ENCODE peak calls at places on chromosomes 4 and X, in eight cellular contexts. T is CD8-positive, alpha-beta T cell; M is Peyer's patch; F is transverse colon; N is endodermal cell; W is RWPE2; G is fibroblast of lung; Z is MM.1S. I is an unnamed sample.
A peak's percentile ranks its signal among the peaks of the same experiment; 100 is the strongest.

GRCh38 chrX:45803383-45803921 is 602.8 kb upstream of the DIPK2B start:
- DNase-seq in N (no peak), W (no peak), T (no peak), M (no peak), G (peak; percentile 90), F (no peak), Z (no peak), I (no peak)

GRCh38 chrX:123219916-123220315 is 35.8 kb downstream of the GRIA3 start:
- DNase-seq in W (no peak), N (no peak), G (no peak), Z (no peak), F (no peak), M (no peak), T (no peak), I (no peak)

GRCh38 chr4:116389139-116389538 is 696.2 kb downstream of the TRAM1L1 start:
- DNase-seq in W (no peak), G (no peak), T (no peak), F (no peak), Z (no peak), N (no peak), M (no peak), I (no peak)

GRCh38 chr4:165208741-165209388 is 1.5 kb downstream of the KLHL2 start:
- DNase-seq in G (no peak), F (no peak), T (no peak), M (no peak), Z (no peak), N (no peak), W (no peak), I (no peak)

GRCh38 chr4:110012917-110013316 is 100.2 kb downstream of the EGF start:
- DNase-seq in Z (no peak), T (no peak), G (no peak), M (no peak), N (no peak), F (no peak), W (no peak), I (no peak)

GRCh38 chr4:6446538-6447451 is 25.6 kb downstream of the PPP2R2C start:
- DNase-seq in F (no peak), M (no peak), N (no peak), W (peak; percentile 32), T (no peak), Z (no peak), G (no peak), I (no peak)

GRCh38 chr4:94516067-94516466 is 64.3 kb downstream of the PDLIM5 start:
- DNase-seq in N (no peak), G (peak; percentile 71), T (no peak), F (no peak), W (no peak), Z (no peak), M (no peak), I (no peak)

GRCh38 chr4:151563194-151563593 is 154.2 kb downstream of the FHIP1A start:
- DNase-seq in Z (no peak), W (no peak), N (no peak), F (no peak), M (no peak), G (no peak), T (no peak), I (no peak)

GRCh38 chrX:29487214-29487613 is 728.1 kb upstream of the MAGEB2 start:
- DNase-seq in Z (no peak), N (no peak), M (no peak), F (no peak), W (no peak), T (no peak), G (no peak), I (no peak)

GRCh38 chr4:96073446-96073845 is 233.6 kb downstream of the PDHA2 start:
- DNase-seq in G (no peak), N (no peak), Z (no peak), F (no peak), M (no peak), T (no peak), W (no peak), I (no peak)

GRCh38 chr4:15303052-15303641 is 124.7 kb upstream of the C1QTNF7 start:
- DNase-seq in F (no peak), Z (no peak), G (peak; percentile 60), T (no peak), N (no peak), W (no peak), M (no peak), I (no peak)

GRCh38 chr4:93433840-93434239 is 394.7 kb upstream of the ATOH1 start:
- DNase-seq in W (no peak), F (no peak), G (no peak), T (no peak), Z (no peak), M (no peak), N (no peak), I (no peak)

GRCh38 chr4:147578057-147578476 is 39.1 kb upstream of the TMEM184C start:
- DNase-seq in M (no peak), N (no peak), F (no peak), G (peak; percentile 98), Z (no peak), T (no peak), W (peak; percentile 95), I (no peak)

GRCh38 chr4:139556071-139556734 is at the start of gene SETD7:
- DNase-seq in W (peak; percentile 66), M (peak; percentile 59), G (peak; percentile 79), Z (peak; percentile 82), F (peak; percentile 79), T (peak; percentile 62), N (peak; percentile 93), I (no peak)

GRCh38 chr4:141134586-141134985 is 1.3 kb upstream of the RNF150 start:
- DNase-seq in F (no peak), G (no peak), Z (no peak), W (no peak), T (no peak), M (no peak), N (no peak), I (no peak)

GRCh38 chrX:9847071-9847470 is 60.8 kb downstream of the SHROOM2 start:
- DNase-seq in W (no peak), F (no peak), Z (no peak), T (no peak), M (no peak), G (no peak), N (no peak), I (no peak)

GRCh38 chrX:154991039-154991438 is 31.5 kb downstream of the F8 start:
- DNase-seq in W (no peak), F (no peak), N (no peak), M (no peak), T (no peak), Z (no peak), G (no peak), I (peak; percentile 55)

GRCh38 chr4:106358899-106359298 is 9.7 kb downstream of the GIMD1 start:
- DNase-seq in F (no peak), Z (no peak), G (no peak), M (no peak), W (no peak), T (no peak), N (no peak), I (no peak)

GRCh38 chr4:189912170-189912569 is 28.5 kb upstream of the FRG1 start:
- DNase-seq in N (no peak), Z (no peak), M (no peak), T (no peak), W (no peak), F (no peak), G (no peak), I (no peak)

GRCh38 chrX:119989905-119990408 is 46.4 kb upstream of the NKAP start:
- DNase-seq in W (no peak), F (no peak), N (peak; percentile 54), G (no peak), Z (no peak), T (no peak), M (no peak), I (no peak)

DNA sequence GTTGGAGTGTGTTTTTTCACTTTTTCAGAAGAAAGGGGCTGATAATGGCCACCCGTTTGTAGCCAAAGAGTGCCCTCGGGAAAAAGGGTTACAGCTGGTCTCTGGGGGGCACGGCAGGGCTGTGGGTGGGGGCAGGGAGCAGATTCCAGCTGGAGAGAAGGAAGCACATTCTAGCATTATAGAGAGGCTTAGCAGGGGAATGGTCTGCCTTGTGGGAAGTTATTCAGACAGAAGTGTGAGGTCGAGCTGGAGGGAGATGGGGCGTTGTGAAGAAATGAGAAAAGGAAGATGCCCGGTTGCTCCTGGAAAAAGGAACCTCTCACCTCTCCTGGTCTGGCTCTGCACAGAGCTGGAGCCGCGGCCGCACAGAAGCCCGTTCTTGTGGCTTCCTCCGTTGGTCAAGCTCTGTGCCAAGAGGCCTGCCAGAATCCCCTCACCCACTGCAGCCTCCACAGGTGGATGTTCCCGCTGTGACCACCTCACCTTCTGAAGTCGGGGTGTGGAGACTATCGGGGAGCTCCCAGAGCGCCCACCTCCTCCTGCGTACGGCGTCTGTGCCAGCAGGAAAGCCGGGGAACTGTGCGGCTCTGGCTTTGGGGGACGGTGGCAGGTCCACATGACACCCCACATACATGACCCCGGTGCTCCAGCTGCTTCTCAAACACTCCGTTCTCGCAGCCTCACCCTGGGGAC is 52.4 kb upstream of the HGFAC start:
- DNase-seq in F (no peak), N (no peak), G (no peak), M (no peak), Z (no peak), W (peak; percentile 53), T (no peak), I (no peak)
- H3K27ac ChIP-seq in F (peak overlapping the region; percentile 73), N (peak overlapping the region; percentile 49), G (peak overlapping the region; percentile 64), M (peak overlapping the region; percentile 73), Z (no peak overlapping the region), W (peak overlapping the region; percentile 97), T (no peak overlapping the region), I (peak overlapping the region; percentile 91)

GRCh38 chr4:99159699-99160098 is 15.6 kb upstream of the ADH4 start:
- DNase-seq in G (peak; percentile 25), N (no peak), F (no peak), W (no peak), Z (no peak), T (no peak), M (no peak), I (no peak)
- TF ChIP-seq CTCF in G (no peak), N (no peak), F (no peak), W (peak; percentile 42), Z (no peak), T (no peak), M (no peak), I (no peak)

GRCh38 chr4:73614468-73614867 is 5.8 kb downstream of the RASSF6 start:
- DNase-seq in N (no peak), G (no peak), M (no peak), F (no peak), Z (no peak), T (no peak), W (no peak), I (no peak)
- H3K27ac ChIP-seq in N (no peak overlapping the region), G (no peak overlapping the region), M (no peak overlapping the region), F (no peak overlapping the region), Z (no peak overlapping the region), T (no peak overlapping the region), W (no peak overlapping the region), I (no peak overlapping the region)

GRCh38 chr4:39044947-39045734 is 12.9 kb upstream of the TMEM156 start:
- DNase-seq in G (no peak), F (no peak), W (no peak), M (peak; percentile 43), T (no peak), Z (no peak), N (peak; percentile 78), I (no peak)

GRCh38 chr4:39043697-39044363 is 11.6 kb upstream of the TMEM156 start:
- DNase-seq in F (no peak), M (peak; percentile 54), W (no peak), Z (peak; percentile 30), T (no peak), N (no peak), G (no peak), I (peak; percentile 32)

GRCh38 chr4:39045791-39046221 is 13.6 kb upstream of the TMEM156 start:
- DNase-seq in Z (no peak), G (peak; percentile 40), F (no peak), M (no peak), T (no peak), W (no peak), N (no peak), I (no peak)

GRCh38 chr4:39043058-39043696 is 11.0 kb upstream of the TMEM156 start:
- DNase-seq in G (no peak), M (no peak), N (no peak), W (no peak), T (no peak), Z (no peak), F (no peak), I (no peak)

GRCh38 chr4:39044364-39044946 is 12.2 kb upstream of the TMEM156 start:
- DNase-seq in G (peak; percentile 88), T (peak; percentile 90), M (peak; percentile 98), N (peak; percentile 97), W (peak; percentile 90), F (peak; percentile 94), Z (peak; percentile 94), I (peak; percentile 90)
- TF ChIP-seq CTCF in G (no peak), T (no peak), M (no peak), N (peak; percentile 29), W (no peak), F (no peak), Z (peak; percentile 6), I (no peak)

I was measured in GM12878.